ENCODE peak calls at places on chromosomes 13 and 19, in four cellular contexts. Y is left ventricle myocardium inferior, S is hepatocyte, F is fibroblast of pulmonary artery. D is an unnamed sample.
A peak's percentile ranks its signal among the peaks of the same experiment; 100 is the strongest.

GRCh38 chr19:917323-918151 is at the start of gene KISS1R:
- DNase-seq in S (peak; percentile 74), Y (no peak), F (no peak), D (peak; percentile 65)

GRCh38 chr19:55703790-55704215 is 28.8 kb downstream of the EPN1 start:
- DNase-seq in F (peak; percentile 27), Y (no peak), S (no peak), D (no peak)

GRCh38 chr13:26485786-26486185 is 71.7 kb upstream of the WASF3 start:
- DNase-seq in F (no peak), S (no peak), Y (no peak), D (no peak)

GRCh38 chr13:62920181-62920580 is 1504.5 kb upstream of the PCDH20 start:
- DNase-seq in F (no peak), S (no peak), Y (no peak), D (no peak)

GRCh38 chr13:23723463-23723862 is 153.3 kb downstream of the TNFRSF19 start:
- DNase-seq in S (no peak), F (peak; percentile 39), Y (no peak), D (no peak)

GRCh38 chr13:77305276-77305675 is 21.6 kb downstream of the MYCBP2 start:
- DNase-seq in F (peak; percentile 69), Y (no peak), S (no peak), D (no peak)

GRCh38 chr13:113997845-113998751 is 24.2 kb upstream of the C13orf46 start:
- DNase-seq in S (no peak), Y (peak; percentile 64), F (peak; percentile 50), D (no peak)

GRCh38 chr13:43316997-43317396 is 293.6 kb downstream of the DNAJC15 start:
- DNase-seq in Y (no peak), F (peak; percentile 75), S (peak; percentile 65), D (peak; percentile 42)

GRCh38 chr13:101795025-101795424 is 342.6 kb downstream of the ITGBL1 start:
- DNase-seq in F (no peak), Y (no peak), S (no peak), D (no peak)

GRCh38 chr13:30755678-30756077 is 20.3 kb downstream of the ALOX5AP start:
- DNase-seq in S (no peak), F (no peak), Y (no peak), D (no peak)

GRCh38 chr19:40954573-40954972 is 36.5 kb upstream of the CYP2B6 start:
- DNase-seq in Y (no peak), S (no peak), F (peak; percentile 7), D (peak; percentile 2)

GRCh38 chr13:29310806-29311205 is 284.7 kb downstream of the SLC7A1 start:
- DNase-seq in F (no peak), Y (no peak), S (no peak), D (no peak)

GRCh38 chr19:55529636-55530230 is 7.2 kb downstream of the SBK2 start:
- DNase-seq in Y (no peak), F (no peak), S (no peak), D (no peak)

GRCh38 chr19:12294308-12295158 is at the start of gene ZNF44:
- DNase-seq in Y (peak; percentile 99), F (peak; percentile 95), S (peak; percentile 98), D (peak; percentile 98)

GRCh38 chr19:12749938-12750521 is 1.6 kb upstream of the BEST2 start:
- DNase-seq in S (no peak), F (peak; percentile 23), Y (no peak), D (no peak)

GRCh38 chr13:84574851-84575250 is 692.6 kb upstream of the SLITRK1 start:
- DNase-seq in S (peak; percentile 6), F (peak; percentile 51), Y (no peak), D (no peak)

GRCh38 chr19:45876411-45877197 is 9.3 kb downstream of the IRF2BP1 start:
- DNase-seq in F (peak; percentile 22), Y (peak; percentile 41), S (peak; percentile 84), D (no peak)

GRCh38 chr19:33868821-33869412 is 72.2 kb downstream of the KCTD15 start:
- DNase-seq in F (peak; percentile 44), S (peak; percentile 44), Y (peak; percentile 35), D (no peak)

GRCh38 chr13:65456150-65456912 is 1773.8 kb downstream of the PCDH9 start:
- DNase-seq in Y (no peak), F (no peak), S (no peak), D (no peak)

GRCh38 chr13:30569901-30570576 is 47.7 kb upstream of the USPL1 start:
- DNase-seq in Y (no peak), F (peak; percentile 92), S (peak; percentile 79), D (no peak)

GRCh38 chr13:109904218-109904617 is 117.8 kb upstream of the IRS2 start:
- DNase-seq in S (no peak), Y (no peak), F (no peak), D (no peak)

GRCh38 chr19:12133069-12133468 is 7.1 kb downstream of the ZNF20 start:
- DNase-seq in S (no peak), F (no peak), Y (no peak), D (no peak)

GRCh38 chr13:27053235-27053884 is 118.3 kb downstream of the USP12 start:
- DNase-seq in F (no peak), Y (no peak), S (no peak), D (no peak)

GRCh38 chr19:45804959-45805230 is 10.2 kb downstream of the RSPH6A start:
- DNase-seq in F (no peak), Y (no peak), S (no peak), D (no peak)

GRCh38 chr13:44557986-44558385 is 18.1 kb downstream of the TSC22D1 start:
- DNase-seq in S (no peak), Y (no peak), F (no peak), D (no peak)

GRCh38 chr13:57633950-57634828 is 2.6 kb downstream of the PCDH17 start:
- DNase-seq in S (peak; percentile 17), F (no peak), Y (no peak), D (no peak)
- TF ChIP-seq CTCF in S (peak; percentile 11), F (no peak), Y (peak; percentile 45), D (no peak)

DNA sequence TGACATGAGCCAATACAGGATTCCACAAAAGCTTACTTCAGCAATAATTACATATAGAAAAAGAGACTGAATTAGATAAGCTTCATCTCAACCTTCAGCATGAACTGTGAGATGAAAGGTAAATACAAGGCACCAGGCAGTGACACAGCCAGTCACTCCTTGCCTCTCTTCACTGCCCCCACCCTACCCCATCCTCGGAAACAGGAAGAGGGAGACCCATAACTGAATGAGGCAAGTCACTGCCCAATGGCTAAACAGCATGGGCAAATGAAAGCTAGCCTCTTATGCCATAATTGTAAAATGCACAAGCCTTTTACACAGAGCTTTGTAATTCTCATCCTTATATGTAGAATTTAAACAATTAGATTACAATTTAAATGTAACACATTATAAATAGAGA is 1.7 kb downstream of the ZNF160 start:
- DNase-seq in Y (no peak), S (peak; percentile 64), F (no peak), D (no peak)
- H3K4me3 ChIP-seq in Y (peak overlapping the region; percentile 93), S (no peak overlapping the region), F (peak overlapping the region; percentile 98), D (no peak overlapping the region)

GRCh38 chr19:42311612-42312160 is 1.4 kb upstream of the TMEM145 start:
- DNase-seq in S (no peak), F (no peak), Y (no peak), D (no peak)

GRCh38 chr19:42315024-42315423 is 1.9 kb downstream of the TMEM145 start:
- DNase-seq in Y (no peak), S (no peak), F (no peak), D (no peak)

GRCh38 chr19:42313096-42313839 is at the start of gene TMEM145:
- DNase-seq in F (peak; percentile 52), Y (no peak), S (peak; percentile 80), D (peak; percentile 53)

GRCh38 chr19:42312370-42312769 is 739 bp upstream of the TMEM145 start:
- DNase-seq in S (no peak), F (no peak), Y (no peak), D (no peak)

DNA sequence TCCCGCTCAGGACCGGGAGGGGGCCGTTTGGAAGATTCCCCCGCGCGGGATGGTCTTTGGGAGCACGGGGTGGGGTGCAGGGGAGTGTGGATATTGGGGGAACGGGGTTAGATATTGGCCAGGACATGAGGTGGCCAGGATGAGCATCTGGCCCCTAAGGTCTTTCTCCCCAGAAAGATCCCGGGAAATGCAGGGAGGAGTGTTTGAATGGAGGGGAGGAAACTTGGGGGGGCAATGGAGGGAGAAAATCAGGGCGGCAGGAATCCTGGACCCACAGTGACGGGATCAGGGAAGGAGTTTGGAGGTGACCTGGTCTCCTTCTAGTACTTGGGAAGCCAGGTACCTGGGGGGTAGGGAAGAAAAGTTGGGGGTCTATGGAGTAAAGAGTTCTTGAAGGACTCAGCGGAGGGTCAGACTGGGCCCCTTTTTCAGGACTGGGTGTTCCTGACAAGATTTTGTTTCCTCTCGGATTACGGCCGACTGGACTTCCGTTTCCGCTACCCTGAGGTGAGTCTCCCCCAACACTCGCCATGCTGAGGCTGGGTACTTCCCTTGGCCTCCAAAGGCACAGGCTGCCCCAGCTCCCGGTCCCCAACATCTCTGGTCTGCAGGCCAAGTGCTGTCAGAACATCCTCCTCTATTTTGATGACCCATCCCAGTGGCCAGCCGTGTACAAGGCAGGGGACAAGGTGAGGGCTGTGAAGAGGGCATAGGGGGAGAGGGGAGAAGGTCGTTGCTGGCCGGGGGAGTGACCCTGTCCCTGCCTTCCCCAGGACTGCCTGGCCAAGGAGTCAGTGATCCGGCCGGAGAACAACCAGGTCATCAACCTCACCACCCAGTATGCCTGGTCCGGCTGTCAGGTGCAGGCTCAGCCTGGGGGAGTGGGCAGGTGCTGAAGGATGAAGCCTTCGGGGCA is 989 bp downstream of the TMEM145 start:
- DNase-seq in Y (no peak), S (no peak), F (no peak), D (no peak)
- TF ChIP-seq CTCF in Y (no peak), S (no peak), F (no peak), D (no peak)

DNA sequence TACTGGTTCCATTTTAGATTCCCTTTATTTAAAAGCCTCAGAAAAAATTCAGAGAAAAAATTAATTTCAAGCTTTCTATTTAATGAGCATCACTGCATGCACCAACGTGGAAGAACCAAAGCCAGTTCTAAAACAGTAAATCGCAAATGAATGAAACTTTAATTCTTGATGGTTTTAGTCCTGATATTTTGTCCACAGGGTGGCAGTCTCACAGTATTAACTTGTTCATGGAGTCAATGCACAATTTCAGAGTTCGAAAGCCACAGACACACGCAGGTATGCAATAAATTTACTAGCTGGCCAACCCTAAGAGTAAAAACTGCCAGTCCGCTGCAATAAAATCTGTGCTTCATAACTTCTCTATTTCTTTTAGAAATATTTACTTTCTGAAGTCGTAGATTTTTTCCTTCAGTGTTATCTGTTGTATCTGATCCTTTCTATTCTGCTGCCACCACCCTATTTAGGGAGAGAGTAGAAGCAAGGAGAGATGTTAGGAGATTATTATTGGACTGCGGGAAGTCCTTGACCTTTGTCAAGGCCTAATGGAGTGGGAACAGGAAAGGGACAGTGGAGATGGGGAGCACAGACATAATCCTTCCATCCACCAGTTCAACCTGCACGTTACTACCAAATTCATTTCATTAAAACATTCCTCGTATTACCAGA is 7.0 kb upstream of the WBP4 start:
- DNase-seq in S (peak; percentile 76), F (peak; percentile 64), Y (no peak), D (peak; percentile 82)
- H3K4me3 ChIP-seq in S (no peak overlapping the region), F (no peak overlapping the region), Y (peak overlapping the region; percentile 33), D (peak overlapping the region; percentile 10)

GRCh38 chr19:35088514-35088913 is 27.1 kb upstream of the FXYD3 start:
- DNase-seq in S (peak; percentile 58), Y (no peak), F (peak; percentile 68), D (no peak)
- TF ChIP-seq CTCF in S (no peak), Y (no peak), F (no peak), D (no peak)

GRCh38 chr19:15469513-15470297 is 5.4 kb upstream of the RASAL3 start:
- DNase-seq in Y (no peak), F (no peak), S (no peak), D (peak; percentile 37)
- H3K4me3 ChIP-seq in Y (peak overlapping the region; percentile 55), F (peak overlapping the region; percentile 28), S (no peak overlapping the region), D (no peak overlapping the region)

GRCh38 chr19:38264486-38265212 is at the start of gene SPINT2:
- DNase-seq in S (no peak), F (no peak), Y (no peak), D (no peak)
- TF ChIP-seq CTCF in S (no peak), F (no peak), Y (no peak), D (no peak)